ENCODE peak calls at places on chromosomes 11 and 22, in five cellular contexts. Y, T, C, H and W are unnamed samples.

GRCh38 chr11:12086271-12087074 is 23.9 kb upstream of the MICAL2 start:
- DNase-seq in Y (no peak), T (no peak), C (peak; percentile 52), H (peak; percentile 99), W (peak; percentile 98)

GRCh38 chr22:44031111-44031963 is 7.2 kb downstream of the PARVB start:
- DNase-seq in Y (no peak), T (no peak), C (no peak), H (no peak), W (no peak)

GRCh38 chr11:6587360-6587953 is 16.0 kb downstream of the RRP8 start:
- DNase-seq in Y (no peak), T (peak; percentile 82), C (peak; percentile 11), H (no peak), W (no peak)

GRCh38 chr11:73350908-73351636 is 25.1 kb upstream of the RELT start:
- DNase-seq in Y (peak; percentile 74), T (no peak), C (peak; percentile 35), H (peak; percentile 57), W (peak; percentile 46)

GRCh38 chr11:34299284-34299961 is 58.4 kb downstream of the ABTB2 start:
- DNase-seq in Y (no peak), T (no peak), C (no peak), H (no peak), W (no peak)

GRCh38 chr11:57477507-57478189 is 17.3 kb downstream of the RTN4RL2 start:
- DNase-seq in Y (no peak), T (peak; percentile 84), C (peak; percentile 77), H (no peak), W (no peak)

GRCh38 chr11:119094816-119095065 is 6.9 kb downstream of the DPAGT1 start:
- DNase-seq in Y (peak; percentile 68), T (peak; percentile 89), C (peak; percentile 80), H (peak; percentile 84), W (no peak)

GRCh38 chr11:57649826-57650738 is at the start of gene YPEL4:
- DNase-seq in Y (no peak), T (peak; percentile 32), C (no peak), H (peak; percentile 78), W (peak; percentile 62)

GRCh38 chr22:49196046-49196511 is 631.6 kb downstream of the BRD1 start:
- DNase-seq in Y (no peak), T (no peak), C (no peak), H (no peak), W (no peak)

GRCh38 chr22:23751441-23751996 is 607 bp upstream of the ZNF70 start:
- DNase-seq in Y (no peak), T (peak; percentile 62), C (peak; percentile 59), H (no peak), W (peak; percentile 22)

GRCh38 chr11:67213251-67213650 is 53.0 kb upstream of the GRK2 start:
- DNase-seq in Y (peak; percentile 38), T (no peak), C (no peak), H (no peak), W (no peak)

GRCh38 chr11:33179431-33179830 is 18.2 kb upstream of the CSTF3 start:
- DNase-seq in Y (no peak), T (no peak), C (no peak), H (peak; percentile 23), W (no peak)

GRCh38 chr11:84714316-84714780 is 912.8 kb downstream of the DLG2 start:
- DNase-seq in Y (peak; percentile 86), T (peak; percentile 40), C (peak; percentile 76), H (peak; percentile 41), W (peak; percentile 40)

GRCh38 chr11:109967121-109967520 is 126.1 kb upstream of the ZC3H12C start:
- DNase-seq in Y (no peak), T (no peak), C (no peak), H (no peak), W (peak; percentile 37)

DNA sequence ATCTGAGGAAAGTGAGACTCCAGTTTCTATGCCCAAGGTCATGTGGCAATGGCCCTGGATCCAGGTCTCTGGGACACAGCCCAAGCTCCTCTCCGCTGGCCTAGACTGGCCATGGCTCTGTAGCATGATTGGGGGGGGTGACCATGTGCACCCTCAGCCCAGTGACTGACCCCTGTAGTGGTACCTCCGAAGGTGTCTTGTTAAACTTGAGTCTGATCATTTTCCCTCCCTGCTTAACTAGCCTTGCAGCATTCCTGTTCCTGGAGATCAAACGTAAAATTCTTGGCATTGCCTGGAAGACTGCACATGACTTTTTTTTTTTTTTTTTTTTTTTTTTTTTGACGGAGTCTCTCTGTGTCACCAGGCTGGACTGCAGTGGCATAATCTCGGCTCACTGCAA is 1116.0 kb downstream of the TBC1D22A start:
- DNase-seq in Y (no peak), T (no peak), C (no peak), H (no peak), W (no peak)
- H3K27ac ChIP-seq in Y (no peak overlapping the region), T (no peak overlapping the region), C (no peak overlapping the region), H (no peak overlapping the region), W (no peak overlapping the region)

GRCh38 chr22:37498289-37498909 is 12.2 kb upstream of the MFNG start:
- DNase-seq in Y (peak; percentile 69), T (peak; percentile 70), C (peak; percentile 77), H (no peak), W (no peak)
- TF ChIP-seq CTCF in Y (peak; percentile 85), T (peak; percentile 50), C (peak; percentile 76), H (no peak), W (peak; percentile 58)

GRCh38 chr11:9755561-9755960 is 91.7 kb downstream of the SWAP70 start:
- DNase-seq in Y (no peak), T (no peak), C (no peak), H (peak; percentile 96), W (no peak)
- H3K4me1 ChIP-seq in Y (peaks cover 17% of the 10 kb centered on the region), T (peaks cover 10% of the 10 kb centered on the region), C (peaks cover 14% of the 10 kb centered on the region), H (peaks cover 49% of the 10 kb centered on the region), W (peaks cover 60% of the 10 kb centered on the region)

DNA sequence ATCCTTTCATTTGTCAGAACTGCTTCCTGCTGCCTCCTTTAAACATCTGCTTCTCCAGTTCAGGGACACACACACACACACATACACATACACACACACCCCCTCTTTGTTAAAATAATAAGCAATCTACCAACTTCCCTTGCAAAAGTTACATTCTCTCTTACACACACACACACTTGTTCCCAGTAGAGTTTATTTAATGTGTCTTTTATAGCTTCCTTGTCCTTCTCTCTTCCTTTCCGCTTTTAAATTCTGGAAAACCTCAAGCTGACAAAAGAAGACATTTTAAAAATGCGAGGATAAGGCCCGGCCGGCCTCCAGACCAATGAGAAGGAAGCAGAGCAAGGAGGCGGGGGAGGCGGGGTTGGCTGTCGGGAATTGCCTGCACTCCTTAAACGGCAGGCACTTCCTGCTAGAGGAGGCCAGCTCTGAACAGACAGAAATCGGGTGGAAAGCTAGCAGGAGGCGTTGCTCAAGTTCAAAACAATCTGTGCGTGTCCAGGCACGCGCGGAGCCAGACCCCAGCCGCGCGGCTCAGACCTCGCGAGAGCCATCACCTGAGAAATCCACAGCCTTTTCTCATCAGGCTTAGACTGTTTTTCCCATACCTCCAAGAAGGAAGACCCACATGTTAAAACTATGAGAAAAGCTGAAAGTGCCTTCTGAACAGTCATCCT is 99.9 kb downstream of the MAML2 start:
- DNase-seq in Y (no peak), T (peak; percentile 84), C (peak; percentile 96), H (peak; percentile 99), W (peak; percentile 94)
- H3K27ac ChIP-seq in Y (no peak overlapping the region), T (peak overlapping the region; percentile 88), C (peak overlapping the region; percentile 90), H (peak overlapping the region; percentile 83), W (peak overlapping the region; percentile 18)

GRCh38 chr11:93917673-93918072 is 67.3 kb upstream of the VSTM5 start:
- DNase-seq in Y (no peak), T (no peak), C (no peak), H (no peak), W (no peak)

GRCh38 chr11:93922830-93923229 is 72.4 kb upstream of the VSTM5 start:
- DNase-seq in Y (no peak), T (no peak), C (no peak), H (no peak), W (no peak)

DNA sequence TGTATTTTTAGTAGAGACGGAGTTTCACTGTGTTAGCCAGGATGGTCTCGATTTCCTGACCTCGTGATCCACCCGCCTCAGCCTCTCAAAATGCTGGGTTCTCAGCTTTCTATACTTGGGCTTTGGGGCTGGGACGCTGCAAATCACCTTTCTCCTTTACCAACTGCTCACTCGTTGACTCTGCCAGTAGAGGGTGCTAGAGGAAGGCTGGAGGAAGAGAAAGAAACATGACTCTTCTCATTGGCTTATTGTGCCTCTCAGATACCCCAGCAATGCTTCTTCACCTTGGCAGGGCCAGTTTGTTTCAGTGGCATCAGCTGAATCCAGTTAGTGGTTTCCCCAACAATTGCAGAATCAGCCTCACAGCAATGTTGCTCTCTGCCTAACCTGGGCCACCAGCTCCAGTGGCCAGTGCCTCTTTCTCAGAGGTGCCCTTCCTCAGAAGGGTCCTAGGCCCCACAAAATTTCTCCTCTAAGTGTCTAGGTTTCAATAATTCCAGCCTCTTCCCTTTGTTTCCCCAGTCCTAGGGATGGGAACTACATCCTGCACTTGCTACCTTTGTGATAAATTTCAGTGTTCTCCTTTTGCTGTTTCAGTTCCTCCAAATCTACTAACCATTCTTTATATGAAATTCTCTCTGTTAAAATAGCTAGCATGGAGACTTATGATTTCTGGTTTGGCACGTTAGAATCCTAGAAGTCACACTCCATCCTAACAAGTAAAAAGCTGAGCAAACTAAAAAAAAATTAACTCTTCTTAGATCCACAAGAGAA is 71.5 kb upstream of the VSTM5 start:
- DNase-seq in Y (peak; percentile 50), T (peak; percentile 18), C (peak; percentile 48), H (peak; percentile 64), W (peak; percentile 68)
- TF ChIP-seq CTCF in Y (peak; percentile 72), T (peak; percentile 33), C (peak; percentile 49), H (peak; percentile 80), W (peak; percentile 95)

DNA sequence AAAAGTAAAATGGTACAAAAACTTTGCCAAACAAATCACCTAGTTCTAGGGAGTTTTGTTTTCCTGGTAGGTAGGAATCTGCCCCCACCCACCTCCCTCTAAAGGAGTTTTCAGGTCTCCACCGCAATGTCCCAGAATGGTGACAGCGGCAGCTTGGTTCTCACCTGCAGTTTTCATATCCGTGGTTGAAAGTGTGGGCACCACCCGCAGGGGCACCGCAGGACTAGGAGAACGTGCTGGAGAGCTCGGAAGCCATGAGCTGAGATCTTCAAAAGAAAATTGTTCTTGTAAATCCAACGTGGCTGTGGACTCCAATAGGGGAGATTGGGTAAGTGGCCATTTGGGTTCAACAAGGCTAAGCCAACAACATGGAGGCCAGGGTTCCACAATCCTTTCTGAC is 10.8 kb downstream of the NFRKB start:
- DNase-seq in Y (no peak), T (no peak), C (no peak), H (no peak), W (no peak)
- H3K4me1 ChIP-seq in Y (no peaks in the 10 kb centered on the region), T (no peaks in the 10 kb centered on the region), C (no peaks in the 10 kb centered on the region), H (no peaks in the 10 kb centered on the region), W (no peaks in the 10 kb centered on the region)